ENCODE peak calls at places on chromosomes 5 and 9, in seven cellular contexts. H is NCI-H1436 treated with DMSO at 0.1 percent for 48 hours, O is GF-D8, B is RKO, D is EH, M is T follicular helper cell, J is RPMI8226. N is an unnamed sample.

GRCh38 chr9:26744362-26744965 is 148.1 kb downstream of the CAAP1 start:
- DNase-seq in B (peak; percentile 54), M (no peak), O (no peak), D (peak; percentile 30), J (peak; percentile 19), H (no peak), N (no peak)

GRCh38 chr5:159128070-159128507 is 28.4 kb upstream of the EBF1 start:
- DNase-seq in M (no peak), B (no peak), H (no peak), J (no peak), D (no peak), O (no peak), N (no peak)

GRCh38 chr5:149419532-149420485 is 40.7 kb upstream of the IL17B start:
- DNase-seq in H (peak; percentile 9), M (no peak), J (no peak), B (no peak), O (no peak), D (peak; percentile 71), N (no peak)

GRCh38 chr9:18447131-18447530 is 26.8 kb upstream of the ADAMTSL1 start:
- DNase-seq in D (peak; percentile 25), H (no peak), M (no peak), J (no peak), B (no peak), O (no peak), N (no peak)

GRCh38 chr5:150573867-150574817 is 66.2 kb downstream of the NDST1 start:
- DNase-seq in O (no peak), M (no peak), B (no peak), H (no peak), D (no peak), J (no peak), N (no peak)

GRCh38 chr5:59299006-59299405 is 594.5 kb downstream of the PDE4D start:
- DNase-seq in J (no peak), M (no peak), O (no peak), H (no peak), D (no peak), B (no peak), N (no peak)

GRCh38 chr9:93814561-93814960 is 140.6 kb downstream of the BARX1 start:
- DNase-seq in J (no peak), M (no peak), D (no peak), B (no peak), O (no peak), H (no peak), N (peak; percentile 33)

GRCh38 chr9:83505282-83505681 is 32.9 kb downstream of the FRMD3 start:
- DNase-seq in J (peak; percentile 93), O (no peak), H (no peak), B (no peak), D (no peak), M (no peak), N (peak; percentile 43)

GRCh38 chr5:13831236-13831810 is 113.2 kb downstream of the DNAH5 start:
- DNase-seq in H (no peak), O (no peak), B (peak; percentile 14), J (no peak), M (no peak), D (peak; percentile 8), N (no peak)

GRCh38 chr9:111728617-111729366 is 65.9 kb downstream of the SHOC1 start:
- DNase-seq in H (no peak), O (no peak), D (peak; percentile 93), J (no peak), M (no peak), B (peak; percentile 64), N (no peak)

GRCh38 chr5:167348286-167348926 is 943.0 kb upstream of the WWC1 start:
- DNase-seq in H (no peak), J (no peak), B (no peak), O (no peak), D (no peak), M (no peak), N (peak; percentile 75)

GRCh38 chr9:127920794-127921193 is 4.0 kb upstream of the ST6GALNAC4 start:
- DNase-seq in M (no peak), O (no peak), J (no peak), B (no peak), D (no peak), H (no peak), N (no peak)

GRCh38 chr5:141914154-141914743 is 9.4 kb upstream of the DELE1 start:
- DNase-seq in J (peak; percentile 81), B (no peak), O (peak; percentile 53), H (no peak), D (peak; percentile 16), M (no peak), N (peak; percentile 46)